ENCODE peak calls at places on chromosomes 6 and 20, in ten cellular contexts. O is nephron progenitor cell; B is left ventricle myocardium inferior; L is effector CD4-positive, alpha-beta T cell; S is smooth muscle cell of the brain vasculature; I is activated CD4-positive, CD25-positive, alpha-beta regulatory T cell treated with anti-CD3 and anti-CD28 coated beads, Interleukin-2, amount 50 U/mL, for 16 hours; D is anterior cingulate cortex; J is T follicular helper cell; H is CD8-positive, alpha-beta T cell; K is iPS DF 6.9. F is an unnamed sample.

GRCh38 chr6:158560787-158561246 is 926 bp downstream of the TMEM181 start:
- DNase-seq in D (no peak), B (no peak), O (peak; percentile 36), L (no peak), I (no peak), J (no peak), S (no peak), K (no peak), H (no peak), F (peak; percentile 59)

GRCh38 chr20:62745279-62745958 is 36.8 kb downstream of the NTSR1 start:
- DNase-seq in D (no peak), S (no peak), B (peak; percentile 7), H (no peak), K (no peak), I (no peak), O (no peak), J (no peak), L (no peak), F (no peak)

GRCh38 chr6:147106759-147107401 is 97.3 kb upstream of the STXBP5 start:
- DNase-seq in L (no peak), S (no peak), K (no peak), D (no peak), H (no peak), J (no peak), O (no peak), B (no peak), I (no peak), F (peak; percentile 16)

GRCh38 chr6:170080828-170081368 is 210.0 kb downstream of the DLL1 start:
- DNase-seq in K (no peak), I (no peak), L (no peak), H (no peak), D (no peak), S (no peak), O (peak; percentile 33), J (no peak), B (peak; percentile 12), F (no peak)

GRCh38 chr20:275791-276190 is 14.8 kb downstream of the C20orf96 start:
- DNase-seq in I (no peak), O (no peak), S (no peak), J (no peak), B (no peak), K (no peak), H (no peak), D (no peak), L (no peak), F (no peak)

GRCh38 chr6:104537872-104538271 is 321.8 kb downstream of the HACE1 start:
- DNase-seq in J (no peak), O (no peak), H (no peak), S (no peak), D (no peak), I (no peak), B (no peak), L (no peak), K (no peak), F (no peak)

GRCh38 chr20:50267041-50267865 is 76.6 kb downstream of the CEBPB start:
- DNase-seq in K (no peak), L (no peak), O (no peak), D (no peak), B (peak; percentile 62), I (no peak), S (no peak), H (no peak), J (no peak), F (peak; percentile 85)

GRCh38 chr6:170006524-170007467 is 255.4 kb downstream of the ERMARD start:
- DNase-seq in B (no peak), O (no peak), L (no peak), J (no peak), K (peak; percentile 85), D (no peak), I (no peak), H (no peak), S (no peak), F (no peak)

GRCh38 chr20:1721687-1722512 is 64.3 kb upstream of the SIRPG start:
- DNase-seq in L (no peak), B (no peak), O (no peak), D (no peak), J (no peak), I (no peak), H (no peak), K (peak; percentile 90), S (no peak), F (no peak)

GRCh38 chr6:157548635-157549467 is 167.9 kb downstream of the ZDHHC14 start:
- DNase-seq in J (no peak), S (no peak), D (no peak), B (peak; percentile 23), H (no peak), I (no peak), K (no peak), L (no peak), O (no peak), F (no peak)

GRCh38 chr6:104326173-104327001 is 533.3 kb downstream of the HACE1 start:
- DNase-seq in J (no peak), I (no peak), K (no peak), L (no peak), D (no peak), S (no peak), O (no peak), H (no peak), B (no peak), F (no peak)

GRCh38 chr6:36853325-36853724 is 14.1 kb upstream of the CPNE5 start:
- DNase-seq in D (no peak), K (no peak), S (no peak), B (no peak), L (no peak), H (no peak), I (no peak), O (no peak), J (no peak), F (no peak)

GRCh38 chr6:163711615-163712568 is 297.4 kb downstream of the QKI start:
- DNase-seq in S (no peak), K (no peak), D (peak; percentile 48), J (no peak), I (no peak), O (no peak), H (no peak), B (peak; percentile 89), L (no peak), F (no peak)

GRCh38 chr6:112298021-112298745 is 43.8 kb upstream of the LAMA4 start:
- DNase-seq in J (no peak), I (no peak), H (no peak), O (no peak), K (no peak), L (no peak), D (no peak), S (peak; percentile 89), B (no peak), F (no peak)

F was measured in small intestine.